ENCODE peak calls at places on chromosomes 7 and 10, in eight cellular contexts. Y is NCI-H2227 treated with DMSO at 0.1 percent for 48 hours, F is C1 segment of cervical spinal cord, Q is T-helper 1 cell, E is AG09319, C is cerebellum, P is A549, K is fibroblast of the aortic adventitia. M is an unnamed sample.

GRCh38 chr7:117296066-117296465 is 26.8 kb downstream of the WNT2 start:
- DNase-seq in Q (no peak), E (no peak), C (no peak), P (no peak), F (no peak), K (no peak), Y (no peak), M (no peak)

GRCh38 chr7:5296015-5296621 is 13.4 kb downstream of the SLC29A4 start:
- DNase-seq in E (no peak), F (no peak), P (no peak), Q (no peak), K (no peak), C (no peak), Y (no peak), M (no peak)

GRCh38 chr10:94287331-94287730 is 75.4 kb downstream of the NOC3L start:
- DNase-seq in C (no peak), P (no peak), Q (no peak), F (no peak), E (no peak), K (peak; percentile 6), Y (no peak), M (no peak)

GRCh38 chr7:151187409-151188251 is 580 bp upstream of the ASB10 start:
- DNase-seq in E (no peak), Q (no peak), F (no peak), C (no peak), Y (no peak), P (no peak), K (no peak), M (no peak)

GRCh38 chr7:138954545-138955475 is 26.4 kb downstream of the KIAA1549 start:
- DNase-seq in P (no peak), E (no peak), Q (no peak), F (no peak), Y (no peak), C (no peak), K (no peak), M (no peak)

GRCh38 chr7:13560441-13560840 is 429.0 kb downstream of the ETV1 start:
- DNase-seq in P (no peak), Q (no peak), K (peak; percentile 70), F (no peak), E (no peak), C (no peak), Y (no peak), M (no peak)

GRCh38 chr10:4130685-4131084 is 345.7 kb upstream of the KLF6 start:
- DNase-seq in Q (no peak), F (no peak), E (no peak), P (no peak), Y (no peak), K (no peak), C (no peak), M (no peak)

GRCh38 chr7:620885-621284 is 101.2 kb upstream of the PDGFA start:
- DNase-seq in E (no peak), P (no peak), Q (no peak), Y (no peak), K (no peak), F (no peak), C (no peak), M (no peak)

GRCh38 chr7:45070254-45070642 is 18.5 kb downstream of the NACAD start:
- DNase-seq in C (peak; percentile 59), E (no peak), Q (no peak), K (no peak), Y (no peak), F (no peak), P (no peak), M (no peak)

GRCh38 chr10:113930482-113931057 is 76.1 kb downstream of the NHLRC2 start:
- DNase-seq in K (no peak), F (no peak), Q (no peak), Y (no peak), C (no peak), E (no peak), P (no peak), M (no peak)

GRCh38 chr10:20877986-20878979 is 18.8 kb downstream of the NEBL start:
- DNase-seq in K (no peak), Y (no peak), E (no peak), C (no peak), Q (no peak), F (no peak), P (peak; percentile 4), M (no peak)

GRCh38 chr7:2639994-2640830 is 8.4 kb downstream of the TTYH3 start:
- DNase-seq in P (no peak), C (no peak), Q (no peak), E (no peak), K (no peak), Y (no peak), F (no peak), M (no peak)

GRCh38 chr7:100897772-100898454 is 2.2 kb upstream of the ACHE start:
- DNase-seq in P (no peak), C (no peak), Y (no peak), F (no peak), E (no peak), K (no peak), Q (no peak), M (no peak)

GRCh38 chr7:108015740-108016139 is 12.8 kb upstream of the LAMB1 start:
- DNase-seq in E (no peak), C (no peak), P (peak; percentile 75), Q (no peak), F (no peak), Y (no peak), K (peak; percentile 27), M (no peak)

GRCh38 chr7:156650042-156650441 is 9.5 kb downstream of the RNF32 start:
- DNase-seq in F (no peak), K (no peak), C (no peak), Q (no peak), P (peak; percentile 22), E (no peak), Y (no peak), M (peak; percentile 43)

GRCh38 chr10:507355-507699 is 182.1 kb downstream of the DIP2C start:
- DNase-seq in F (no peak), Y (no peak), C (no peak), Q (no peak), E (no peak), P (no peak), K (no peak), M (no peak)

GRCh38 chr7:100817097-100817496 is 10.2 kb downstream of the EPHB4 start:
- DNase-seq in Q (no peak), Y (no peak), F (no peak), E (no peak), C (no peak), P (no peak), K (no peak), M (no peak)

GRCh38 chr7:100003711-100004661 is 11.4 kb upstream of the ZKSCAN1 start:
- DNase-seq in P (peak; percentile 77), Q (no peak), E (no peak), C (no peak), Y (no peak), F (peak; percentile 76), K (no peak), M (peak; percentile 92)

GRCh38 chr7:102119213-102119651 is 167.4 kb upstream of the SH2B2 start:
- DNase-seq in C (no peak), P (no peak), F (peak; percentile 50), Y (no peak), E (no peak), K (no peak), Q (no peak), M (no peak)

GRCh38 chr10:17033529-17034250 is 95.9 kb downstream of the CUBN start:
- DNase-seq in C (no peak), K (peak; percentile 47), F (no peak), Y (no peak), E (no peak), P (no peak), Q (no peak), M (no peak)

GRCh38 chr10:12097791-12098190 is 29.0 kb downstream of the DHTKD1 start:
- DNase-seq in Y (no peak), E (no peak), Q (no peak), P (peak; percentile 42), K (no peak), F (no peak), C (no peak), M (no peak)

GRCh38 chr10:98259606-98260319 is 8.2 kb downstream of the LOXL4 start:
- DNase-seq in K (no peak), F (no peak), E (no peak), Q (no peak), C (no peak), Y (no peak), P (no peak), M (no peak)

GRCh38 chr7:149723082-149723767 is 50.2 kb downstream of the ZNF467 start:
- DNase-seq in C (no peak), P (no peak), F (no peak), Q (peak; percentile 1), E (no peak), K (no peak), Y (no peak), M (no peak)

GRCh38 chr10:6054884-6055283 is 7.3 kb downstream of the IL2RA start:
- DNase-seq in F (no peak), K (no peak), Y (no peak), C (no peak), P (no peak), E (no peak), Q (no peak), M (no peak)

GRCh38 chr10:29328988-29329387 is 40.1 kb downstream of the LYZL1 start:
- DNase-seq in P (no peak), Y (no peak), Q (no peak), F (no peak), K (peak; percentile 81), C (no peak), E (no peak), M (no peak)

GRCh38 chr10:49512121-49512809 is 26.7 kb downstream of the ERCC6 start:
- DNase-seq in K (peak; percentile 46), P (peak; percentile 48), C (no peak), Q (no peak), Y (peak; percentile 15), E (no peak), F (no peak), M (no peak)

GRCh38 chr10:17201165-17202013 is at the start of gene TRDMT1:
- DNase-seq in P (peak; percentile 92), F (peak; percentile 89), Y (peak; percentile 28), C (peak; percentile 88), Q (peak; percentile 70), E (peak; percentile 74), K (peak; percentile 87), M (peak; percentile 57)

GRCh38 chr7:64686493-64687184 is 20.7 kb downstream of the ZNF107 start:
- DNase-seq in F (no peak), Q (no peak), P (no peak), E (no peak), K (no peak), Y (no peak), C (no peak), M (no peak)

GRCh38 chr7:31850601-31851000 is 163.6 kb downstream of the PPP1R17 start:
- DNase-seq in P (no peak), Q (no peak), C (no peak), F (no peak), E (no peak), K (no peak), Y (no peak), M (no peak)

GRCh38 chr7:24408798-24409428 is 124.9 kb downstream of the NPY start:
- DNase-seq in Q (no peak), F (no peak), E (no peak), Y (no peak), P (no peak), C (no peak), K (no peak), M (no peak)

GRCh38 chr7:93715234-93715633 is 140.7 kb upstream of the CALCR start:
- DNase-seq in F (no peak), E (peak; percentile 28), P (peak; percentile 74), Y (no peak), K (peak; percentile 64), Q (no peak), C (no peak), M (no peak)

M was measured in HuH-7.5.